ENCODE peak calls at places on chromosome 21, in four cellular contexts. W is GM12878, T is K562, X is H1. C is an unnamed sample.

GRCh38 chr21:36910581-36911307 is 55.7 kb downstream of the HLCS start:
- DNase-seq in W (no peak), T (no peak), X (no peak), C (peak; percentile 50)

GRCh38 chr21:42219606-42220137 is 732 bp downstream of the ABCG1 start:
- DNase-seq in W (no peak), T (no peak), X (peak; percentile 64), C (peak; percentile 76)

GRCh38 chr21:32442566-32443318 is 30.2 kb downstream of the EVA1C start:
- DNase-seq in W (no peak), T (no peak), X (no peak), C (no peak)

GRCh38 chr21:32599146-32599925 is 12.8 kb downstream of the CFAP298 start:
- DNase-seq in W (no peak), T (no peak), X (no peak), C (no peak)

GRCh38 chr21:35154788-35155187 is 105.7 kb upstream of the RUNX1 start:
- DNase-seq in W (no peak), T (peak; percentile 38), X (no peak), C (no peak)

GRCh38 chr21:26495283-26495849 is 77.7 kb downstream of the CYYR1 start:
- DNase-seq in W (no peak), T (no peak), X (no peak), C (no peak)

GRCh38 chr21:20875741-20876140 is 122.5 kb upstream of the NCAM2 start:
- DNase-seq in W (no peak), T (no peak), X (no peak), C (no peak)

GRCh38 chr21:31351438-31351837 is 7.4 kb upstream of the TIAM1 start:
- DNase-seq in W (no peak), T (no peak), X (no peak), C (no peak)

GRCh38 chr21:37529649-37530048 is 163.1 kb downstream of the DYRK1A start:
- DNase-seq in W (no peak), T (no peak), X (peak; percentile 39), C (no peak)

GRCh38 chr21:15788847-15789548 is 59.2 kb downstream of the USP25 start:
- DNase-seq in W (no peak), T (no peak), X (no peak), C (no peak)

GRCh38 chr21:37342046-37342632 is 24.4 kb upstream of the DYRK1A start:
- DNase-seq in W (no peak), T (no peak), X (no peak), C (no peak)

GRCh38 chr21:41402231-41402630 is 23.8 kb upstream of the MX1 start:
- DNase-seq in W (no peak), T (no peak), X (no peak), C (no peak)

GRCh38 chr21:36571556-36571955 is 91.6 kb upstream of the CLDN14 start:
- DNase-seq in W (no peak), T (no peak), X (no peak), C (no peak)

GRCh38 chr21:42120904-42121535 is 49.9 kb downstream of the UMODL1 start:
- DNase-seq in W (no peak), T (no peak), X (no peak), C (no peak)

GRCh38 chr21:42389449-42389835 is 6.4 kb downstream of the TMPRSS3 start:
- DNase-seq in W (no peak), T (no peak), X (no peak), C (no peak)

GRCh38 chr21:36854391-36854790 is 112.1 kb downstream of the HLCS start:
- DNase-seq in W (no peak), T (peak; percentile 79), X (peak; percentile 81), C (peak; percentile 68)

GRCh38 chr21:37374026-37374425 is 7.5 kb downstream of the DYRK1A start:
- DNase-seq in W (no peak), T (no peak), X (no peak), C (no peak)

GRCh38 chr21:46295996-46296752 is 10.0 kb downstream of the YBEY start:
- DNase-seq in W (no peak), T (peak; percentile 68), X (peak; percentile 51), C (no peak)
- TF ChIP-seq POLR2AphosphoS5 in W (no peak), T (no peak), X (no peak), C (no peak)

GRCh38 chr21:44874240-44874496 is 678 bp upstream of the PTTG1IP start:
- DNase-seq in W (no peak), T (no peak), X (no peak), C (peak; percentile 45)

GRCh38 chr21:44871576-44872265 is 1.8 kb downstream of the PTTG1IP start:
- DNase-seq in W (no peak), T (no peak), X (no peak), C (no peak)

GRCh38 chr21:44873356-44874239 is at the start of gene PTTG1IP:
- DNase-seq in W (peak; percentile 94), T (peak; percentile 100), X (peak; percentile 98), C (peak; percentile 100)

GRCh38 chr21:44872266-44872567 is 1.3 kb downstream of the PTTG1IP start:
- DNase-seq in W (no peak), T (no peak), X (no peak), C (no peak)

GRCh38 chr21:44872568-44873355 is 728 bp downstream of the PTTG1IP start:
- DNase-seq in W (no peak), T (no peak), X (peak; percentile 71), C (peak; percentile 57)
- TF ChIP-seq NRF1 in W (no peak), T (peak; percentile 31), X (no peak), C (no peak)

GRCh38 chr21:44051462-44051941 is 39.4 kb downstream of the TRAPPC10 start:
- DNase-seq in W (no peak), T (no peak), X (no peak), C (no peak)
- TF ChIP-seq POLR2AphosphoS5 in W (no peak), T (no peak), X (no peak), C (no peak)

DNA sequence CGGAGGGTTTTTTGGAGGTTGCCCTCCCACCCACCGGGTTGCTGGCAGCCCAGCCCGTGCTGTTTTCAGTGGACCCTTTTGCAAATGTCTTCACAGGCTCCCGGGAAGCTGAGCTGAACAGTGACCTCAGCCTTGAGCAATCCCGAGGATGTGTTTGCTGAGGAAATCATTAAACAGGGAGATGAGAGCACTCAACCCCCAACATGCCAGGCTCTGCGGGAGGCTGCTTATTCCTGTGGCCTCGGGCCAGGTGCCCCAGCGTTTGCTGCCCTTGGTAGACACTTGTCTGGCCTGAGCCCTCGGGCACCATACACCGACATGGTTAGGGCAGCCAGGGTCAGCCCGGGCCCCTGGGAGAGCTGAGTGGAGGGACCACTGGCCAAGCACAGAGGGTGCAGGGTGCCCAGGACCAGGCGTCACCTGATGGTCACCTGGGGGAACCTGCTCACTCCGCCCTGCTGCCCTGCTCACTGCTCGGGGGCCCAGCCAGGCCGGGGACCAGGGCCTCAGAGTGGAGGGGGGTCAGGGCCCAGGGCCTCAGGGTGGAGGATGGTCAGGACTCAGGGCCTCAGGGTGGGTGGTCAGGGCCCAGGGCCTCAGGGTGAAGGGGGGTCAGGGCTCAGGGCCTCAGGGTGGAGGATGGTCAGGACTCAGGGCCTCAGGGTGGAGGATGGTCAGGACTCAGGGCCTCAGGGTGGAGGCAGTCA is 42.5 kb upstream of the POFUT2 start:
- DNase-seq in W (no peak), T (no peak), X (no peak), C (no peak)
- TF ChIP-seq NRF1 in W (no peak), T (no peak), X (no peak), C (no peak)

GRCh38 chr21:14759285-14759684 is 213.2 kb upstream of the SAMSN1 start:
- DNase-seq in W (no peak), T (no peak), X (no peak), C (no peak)

GRCh38 chr21:14763695-14764064 is 217.6 kb upstream of the SAMSN1 start:
- DNase-seq in W (no peak), T (no peak), X (no peak), C (no peak)

GRCh38 chr21:14758849-14759248 is 212.7 kb upstream of the SAMSN1 start:
- DNase-seq in W (no peak), T (no peak), X (no peak), C (no peak)

GRCh38 chr21:14762734-14763694 is 216.9 kb upstream of the SAMSN1 start:
- DNase-seq in W (peak; percentile 82), T (peak; percentile 54), X (no peak), C (no peak)

DNA sequence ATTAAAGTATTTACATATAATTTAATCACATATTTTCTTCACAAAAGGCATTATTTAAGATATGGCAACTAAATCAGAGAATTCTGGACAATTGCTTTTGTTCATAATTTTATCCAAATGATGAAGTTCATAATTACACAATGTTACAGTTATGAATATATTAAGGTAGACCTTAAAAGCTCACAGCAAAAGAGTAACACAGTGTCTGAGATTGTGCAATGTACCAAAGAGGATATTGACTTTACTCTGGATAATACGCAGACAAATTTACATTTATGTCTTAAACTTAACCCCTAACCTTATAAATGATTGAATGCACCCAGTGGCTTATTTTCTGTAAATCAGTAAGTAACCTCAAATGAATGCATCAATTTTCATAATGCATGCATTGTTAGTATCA is 216.2 kb upstream of the SAMSN1 start:
- DNase-seq in W (no peak), T (no peak), X (no peak), C (no peak)
- TF ChIP-seq POLR2AphosphoS5 in W (no peak), T (no peak), X (no peak), C (no peak)

DNA sequence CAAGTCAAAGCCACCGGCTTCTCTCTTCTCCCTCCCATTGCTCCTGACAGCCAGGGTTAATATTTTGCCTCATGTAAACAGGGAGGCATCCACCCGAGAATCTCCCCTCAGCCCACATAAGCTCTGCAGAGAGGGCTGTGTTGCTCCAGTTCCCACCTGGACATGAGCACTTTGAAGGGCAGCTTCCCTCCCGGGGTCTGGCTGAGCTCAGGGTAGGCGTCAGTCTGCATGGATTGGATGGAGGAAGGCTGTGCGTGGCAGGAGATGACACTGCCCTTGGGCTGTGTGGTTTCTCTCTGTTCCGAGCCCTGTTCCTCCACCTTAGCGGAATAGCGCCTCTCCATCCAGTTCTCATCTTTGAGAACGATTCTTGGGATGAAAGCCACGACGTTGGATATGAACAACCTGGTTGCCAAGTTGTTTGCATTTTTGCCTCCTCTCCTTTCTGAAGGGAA is 53.7 kb upstream of the ETS2 start:
- DNase-seq in W (no peak), T (no peak), X (no peak), C (no peak)
- TF ChIP-seq NRF1 in W (no peak), T (no peak), X (no peak), C (no peak)

DNA sequence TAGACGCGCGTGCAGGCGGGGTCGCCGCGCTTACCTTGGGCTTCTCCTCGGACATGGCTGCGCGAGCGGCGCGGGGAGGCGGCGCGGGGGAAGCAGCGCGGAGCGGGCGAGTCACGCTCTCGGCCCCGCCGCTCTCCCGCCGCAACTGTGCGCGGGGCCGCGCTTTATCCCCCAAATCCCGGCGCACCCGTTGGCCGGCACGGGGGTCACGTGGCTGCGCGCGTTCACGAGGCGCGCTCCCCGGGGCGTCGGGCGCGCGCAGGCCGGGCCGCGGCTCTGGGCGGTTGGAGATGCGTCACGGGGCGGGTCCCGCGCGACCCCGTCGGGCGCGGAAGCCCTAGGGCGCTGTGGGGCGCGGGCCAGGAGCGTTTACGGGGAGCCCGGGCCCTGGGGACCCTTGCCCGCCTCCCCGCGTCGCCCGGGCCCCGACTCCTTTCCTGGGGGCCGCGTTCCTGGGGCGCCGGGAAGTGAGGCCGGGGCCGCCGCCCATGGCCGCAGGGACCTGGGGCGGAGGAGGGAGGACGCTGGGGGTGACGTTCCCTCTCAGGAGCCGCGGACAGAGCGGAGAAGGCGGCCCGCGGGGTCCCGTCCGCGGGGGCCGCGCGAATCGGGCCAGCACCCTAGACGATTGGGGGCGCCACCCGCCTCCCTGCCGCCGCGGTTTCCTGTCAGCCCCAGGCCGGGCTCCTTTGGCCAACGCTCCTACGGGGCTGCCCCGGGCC is at the start of gene SUMO3:
- DNase-seq in W (no peak), T (peak; percentile 97), X (peak; percentile 90), C (peak; percentile 98)
- TF ChIP-seq POLR2AphosphoS5 in W (peak; percentile 83), T (peak; percentile 66), X (peak; percentile 79), C (no peak)

GRCh38 chr21:23130308-23130707 is 2132.1 kb downstream of the NCAM2 start:
- DNase-seq in W (no peak), T (no peak), X (no peak), C (no peak)
- TF ChIP-seq NRF1 in W (no peak), T (no peak), X (no peak), C (no peak)

C was measured in SK-N-SH.